ENCODE peak calls at places on chromosomes 13 and 19, in seven cellular contexts. B, T, R, C, P, N and S are unnamed samples.
A peak's percentile ranks its signal among the peaks of the same experiment; 100 is the strongest.

GRCh38 chr13:31261241-31261640 is 61.5 kb downstream of the B3GLCT start:
- DNase-seq in P (no peak), T (peak; percentile 6), N (no peak), C (no peak), R (no peak), B (peak; percentile 8), S (no peak)

GRCh38 chr13:64397699-64398098 is 2832.4 kb downstream of the PCDH9 start:
- DNase-seq in P (no peak), T (peak; percentile 18), C (no peak), R (no peak), B (peak; percentile 13), N (no peak), S (no peak)

GRCh38 chr13:73245271-73245670 is 186.5 kb downstream of the KLF5 start:
- DNase-seq in N (no peak), T (no peak), C (no peak), P (no peak), B (no peak), R (no peak), S (no peak)

GRCh38 chr13:46893820-46894533 is 2.9 kb downstream of the HTR2A start:
- DNase-seq in P (peak; percentile 79), R (no peak), C (peak; percentile 58), B (peak; percentile 82), T (peak; percentile 56), N (peak; percentile 90), S (peak; percentile 72)

GRCh38 chr13:48161530-48162179 is 66.8 kb upstream of the MED4 start:
- DNase-seq in B (no peak), C (peak; percentile 44), P (peak; percentile 12), R (no peak), N (no peak), T (no peak), S (no peak)

GRCh38 chr13:112443191-112444000 is 67.2 kb downstream of the SPACA7 start:
- DNase-seq in N (peak; percentile 81), P (peak; percentile 64), T (no peak), R (no peak), B (no peak), C (no peak), S (no peak)

GRCh38 chr19:3692141-3693029 is 7.9 kb downstream of the PIP5K1C start:
- DNase-seq in R (no peak), B (no peak), N (no peak), P (peak; percentile 57), C (no peak), T (peak; percentile 4), S (no peak)

GRCh38 chr13:106513025-106513424 is 22.4 kb downstream of the EFNB2 start:
- DNase-seq in R (no peak), P (no peak), B (peak; percentile 81), T (peak; percentile 62), C (no peak), N (no peak), S (no peak)

GRCh38 chr13:70128098-70128497 is 19.8 kb upstream of the KLHL1 start:
- DNase-seq in B (no peak), R (no peak), P (no peak), C (no peak), N (no peak), T (no peak), S (no peak)

GRCh38 chr13:105147481-105147880 is 1388.0 kb downstream of the EFNB2 start:
- DNase-seq in B (no peak), R (no peak), N (no peak), C (no peak), P (no peak), T (no peak), S (no peak)

GRCh38 chr13:47004552-47004951 is 107.7 kb upstream of the HTR2A start:
- DNase-seq in P (no peak), N (no peak), C (no peak), B (no peak), R (no peak), T (no peak), S (no peak)

GRCh38 chr13:106919638-106920037 is 351.7 kb upstream of the ARGLU1 start:
- DNase-seq in T (no peak), N (peak; percentile 63), P (peak; percentile 78), C (peak; percentile 63), B (peak; percentile 58), R (no peak), S (no peak)

GRCh38 chr13:102402292-102402691 is 444 bp upstream of the FGF14 start:
- DNase-seq in R (no peak), P (peak; percentile 41), B (peak; percentile 42), N (peak; percentile 91), C (peak; percentile 16), T (no peak), S (no peak)

GRCh38 chr13:60230593-60230992 is 66.9 kb upstream of the DIAPH3 start:
- DNase-seq in C (no peak), T (no peak), N (no peak), B (peak; percentile 16), R (no peak), P (no peak), S (no peak)

GRCh38 chr19:12453495-12453894 is 12.7 kb upstream of the ZNF443 start:
- DNase-seq in P (no peak), N (no peak), T (peak; percentile 55), C (no peak), R (no peak), B (no peak), S (no peak)

GRCh38 chr19:47483200-47483599 is 819 bp downstream of the KPTN start:
- DNase-seq in C (no peak), T (no peak), P (no peak), N (no peak), B (no peak), R (no peak), S (no peak)

GRCh38 chr13:52851153-52851962 is 2.9 kb upstream of the PCDH8 start:
- DNase-seq in P (peak; percentile 46), R (peak; percentile 7), B (peak; percentile 6), N (peak; percentile 97), C (peak; percentile 26), T (no peak), S (no peak)

GRCh38 chr19:5028229-5028886 is 59.4 kb downstream of the KDM4B start:
- DNase-seq in C (no peak), R (no peak), N (no peak), T (no peak), B (no peak), P (no peak), S (no peak)

GRCh38 chr19:4415352-4415751 is 12.9 kb downstream of the CHAF1A start:
- DNase-seq in T (no peak), N (peak; percentile 86), R (no peak), C (no peak), B (no peak), P (no peak), S (no peak)

GRCh38 chr19:6868341-6868740 is 19.0 kb upstream of the ADGRE1 start:
- DNase-seq in C (no peak), P (no peak), T (no peak), R (no peak), N (no peak), B (no peak), S (no peak)

GRCh38 chr13:82615043-82615442 is 1267.2 kb downstream of the SLITRK1 start:
- DNase-seq in N (no peak), B (no peak), P (no peak), C (no peak), R (no peak), T (no peak), S (no peak)

GRCh38 chr19:384801-385169 is 24.2 kb downstream of the C2CD4C start:
- DNase-seq in N (no peak), B (no peak), C (no peak), T (no peak), P (no peak), R (no peak), S (no peak)

GRCh38 chr13:40170982-40171381 is 495.5 kb downstream of the FOXO1 start:
- DNase-seq in C (no peak), T (peak; percentile 71), P (no peak), N (no peak), R (no peak), B (no peak), S (no peak)

GRCh38 chr19:2720777-2721569 is at the start of gene DIRAS1:
- DNase-seq in P (no peak), N (peak; percentile 60), R (no peak), C (no peak), B (no peak), T (no peak), S (no peak)

GRCh38 chr13:60146491-60146890 is 17.2 kb downstream of the DIAPH3 start:
- DNase-seq in R (no peak), N (no peak), T (no peak), P (no peak), C (no peak), B (peak; percentile 61), S (no peak)

GRCh38 chr19:51615991-51616390 is 14.2 kb downstream of the SIGLEC5 start:
- DNase-seq in N (no peak), C (no peak), T (peak; percentile 21), B (no peak), P (no peak), R (no peak), S (no peak)

GRCh38 chr13:61258185-61258584 is 157.5 kb downstream of the PCDH20 start:
- DNase-seq in N (no peak), R (no peak), T (no peak), C (no peak), B (no peak), P (no peak), S (no peak)

GRCh38 chr13:61253105-61253877 is 162.4 kb downstream of the PCDH20 start:
- DNase-seq in N (no peak), B (no peak), P (no peak), T (no peak), R (no peak), C (no peak), S (no peak)

GRCh38 chr13:61252213-61252612 is 163.4 kb downstream of the PCDH20 start:
- DNase-seq in R (no peak), C (no peak), T (no peak), P (no peak), N (no peak), B (no peak), S (no peak)

GRCh38 chr13:61255035-61255796 is 160.4 kb downstream of the PCDH20 start:
- DNase-seq in R (peak; percentile 3), C (no peak), B (peak; percentile 8), N (peak; percentile 35), P (peak; percentile 41), T (peak; percentile 40), S (no peak)
- TF ChIP-seq CTCF in R (peak; percentile 10), C (peak; percentile 16), B (peak; percentile 39), N (peak; percentile 53), P (peak; percentile 55), T (peak; percentile 47), S (peak; percentile 29)

GRCh38 chr19:8697671-8698432 is 743 bp downstream of the ACTL9 start:
- DNase-seq in R (no peak), B (no peak), C (no peak), N (peak; percentile 41), T (no peak), P (no peak), S (no peak)
- TF ChIP-seq CTCF in R (peak; percentile 62), B (peak; percentile 6), C (no peak), N (peak; percentile 44), T (peak; percentile 56), P (no peak), S (no peak)

GRCh38 chr13:28704919-28705318 is 13.9 kb downstream of the SLC46A3 start:
- DNase-seq in R (no peak), B (no peak), P (no peak), N (no peak), T (no peak), C (no peak), S (no peak)
- TF ChIP-seq CTCF in R (no peak), B (no peak), P (no peak), N (no peak), T (no peak), C (no peak), S (no peak)

DNA sequence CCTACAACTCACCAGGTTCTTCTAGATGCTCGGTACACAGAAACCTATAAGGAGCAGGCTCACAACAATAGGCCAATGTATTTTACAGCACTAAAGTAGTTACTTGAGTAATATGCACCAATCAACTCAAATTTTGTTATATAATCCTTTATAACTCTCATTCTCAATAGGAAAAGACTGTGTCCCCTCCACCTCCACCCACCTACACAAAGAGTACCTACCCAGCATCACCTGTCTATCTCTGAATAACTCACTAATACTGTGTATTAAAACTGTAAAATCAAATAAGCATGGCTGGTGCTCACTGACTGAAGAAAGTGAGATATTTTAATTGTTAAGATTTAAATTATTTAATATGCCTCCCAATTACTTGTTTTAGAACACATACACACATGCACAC is 146.3 kb downstream of the ENOX1 start:
- DNase-seq in N (no peak), P (no peak), R (no peak), B (no peak), T (no peak), C (no peak), S (no peak)
- TF ChIP-seq CTCF in N (no peak), P (no peak), R (no peak), B (no peak), T (no peak), C (no peak), S (no peak)